ENCODE peak calls at places on chromosomes 12 and 14, in seven cellular contexts. S, B, E, M, I, Y and J are unnamed samples.
A peak's percentile ranks its signal among the peaks of the same experiment; 100 is the strongest.

GRCh38 chr12:84165998-84166571 is 746.5 kb downstream of the SLC6A15 start:
- DNase-seq in S (no peak), B (no peak), E (no peak), M (no peak), I (no peak), Y (no peak), J (no peak)

GRCh38 chr12:8658361-8658760 is 4.3 kb downstream of the MFAP5 start:
- DNase-seq in S (no peak), B (peak; percentile 79), E (no peak), M (no peak), I (no peak), Y (peak; percentile 73), J (peak; percentile 50)

GRCh38 chr12:54941659-54942058 is 42.9 kb downstream of the TESPA1 start:
- DNase-seq in S (no peak), B (no peak), E (no peak), M (no peak), I (no peak), Y (no peak), J (no peak)

GRCh38 chr12:98838282-98838681 is 193.2 kb downstream of the APAF1 start:
- DNase-seq in S (no peak), B (peak; percentile 35), E (no peak), M (no peak), I (no peak), Y (peak; percentile 7), J (peak; percentile 2)

GRCh38 chr12:130796985-130797686 is 41.9 kb downstream of the STX2 start:
- DNase-seq in S (no peak), B (no peak), E (no peak), M (no peak), I (no peak), Y (peak; percentile 23), J (no peak)

GRCh38 chr12:86193931-86194330 is 62.3 kb downstream of the MGAT4C start:
- DNase-seq in S (no peak), B (no peak), E (no peak), M (no peak), I (peak; percentile 38), Y (no peak), J (peak; percentile 66)

GRCh38 chr14:72826039-72826438 is 67.9 kb downstream of the DPF3 start:
- DNase-seq in S (no peak), B (peak; percentile 11), E (no peak), M (no peak), I (no peak), Y (no peak), J (no peak)

GRCh38 chr12:10722502-10722904 is 620 bp downstream of the YBX3 start:
- DNase-seq in S (peak; percentile 31), B (no peak), E (no peak), M (peak; percentile 67), I (peak; percentile 70), Y (peak; percentile 35), J (peak; percentile 65)

GRCh38 chr12:49545815-49546214 is 7.0 kb downstream of the KCNH3 start:
- DNase-seq in S (no peak), B (no peak), E (no peak), M (no peak), I (no peak), Y (no peak), J (no peak)

GRCh38 chr12:5586201-5586600 is 154.3 kb downstream of the NTF3 start:
- DNase-seq in S (no peak), B (peak; percentile 67), E (no peak), M (no peak), I (peak; percentile 59), Y (peak; percentile 66), J (peak; percentile 71)

GRCh38 chr12:108270035-108270840 is 68.9 kb downstream of the CMKLR1 start:
- DNase-seq in S (no peak), B (no peak), E (no peak), M (no peak), I (no peak), Y (no peak), J (no peak)

GRCh38 chr14:69716483-69717187 is 50.3 kb upstream of the SRSF5 start:
- DNase-seq in S (no peak), B (peak; percentile 21), E (no peak), M (no peak), I (peak; percentile 91), Y (no peak), J (peak; percentile 92)

GRCh38 chr14:50001999-50002925 is 109.4 kb downstream of the ARF6 start:
- DNase-seq in S (no peak), B (no peak), E (no peak), M (no peak), I (no peak), Y (no peak), J (no peak)

GRCh38 chr12:26870491-26871419 is 37.8 kb upstream of the ITPR2 start:
- DNase-seq in S (no peak), B (no peak), E (no peak), M (no peak), I (peak; percentile 29), Y (peak; percentile 56), J (peak; percentile 57)

DNA sequence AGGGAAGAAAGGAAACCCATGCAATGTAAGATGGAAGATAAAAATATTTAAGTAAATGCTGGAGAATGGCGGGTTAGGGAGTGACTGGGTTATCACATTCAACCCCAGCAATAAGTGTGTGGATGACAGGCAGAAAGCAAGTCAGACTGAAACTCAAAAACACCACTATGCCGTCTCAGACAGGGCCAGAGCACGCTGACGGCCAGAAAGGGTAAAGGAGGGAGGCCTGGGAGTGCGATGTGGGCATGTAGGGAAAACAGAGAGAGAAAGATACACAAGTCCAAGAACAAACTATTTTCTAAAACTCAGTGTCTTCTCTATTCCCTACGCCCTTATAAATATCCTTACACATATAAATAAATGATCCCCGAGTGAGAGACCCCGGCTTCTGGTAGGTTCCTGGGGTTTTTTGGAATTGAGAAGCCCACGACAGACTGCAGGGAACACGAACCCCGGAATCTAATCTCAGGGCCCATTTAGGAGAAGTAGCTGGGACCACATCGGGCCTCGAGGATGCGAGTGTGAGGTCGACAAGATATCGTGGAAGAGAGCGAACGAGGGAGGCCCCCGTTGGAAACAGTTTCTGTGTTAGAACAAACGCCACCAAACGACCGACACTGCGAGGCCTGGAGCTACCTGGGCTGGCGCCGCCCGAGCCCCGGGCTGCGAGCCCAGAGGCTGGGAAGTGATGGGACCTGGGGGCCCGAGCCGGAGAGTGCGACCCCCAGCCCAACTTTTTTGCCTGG is 744 bp upstream of the OTX2 start:
- DNase-seq in S (no peak), B (peak; percentile 65), E (peak; percentile 61), M (peak; percentile 63), I (no peak), Y (no peak), J (no peak)
- H3K23ac ChIP-seq in S (no peak overlapping the region), B (no peak overlapping the region), E (no peak overlapping the region), M (no peak overlapping the region), I (no peak overlapping the region), Y (no peak overlapping the region), J (no peak overlapping the region)

GRCh38 chr12:94208433-94208921 is 60.1 kb downstream of the PLXNC1 start:
- DNase-seq in S (no peak), B (no peak), E (no peak), M (no peak), I (no peak), Y (no peak), J (no peak)

GRCh38 chr12:94206886-94207285 is 58.5 kb downstream of the PLXNC1 start:
- DNase-seq in S (no peak), B (no peak), E (no peak), M (no peak), I (no peak), Y (no peak), J (no peak)

GRCh38 chr12:94205738-94206310 is 57.4 kb downstream of the PLXNC1 start:
- DNase-seq in S (no peak), B (no peak), E (no peak), M (no peak), I (no peak), Y (no peak), J (no peak)

GRCh38 chr12:94209240-94209639 is 60.9 kb downstream of the PLXNC1 start:
- DNase-seq in S (no peak), B (no peak), E (no peak), M (no peak), I (no peak), Y (no peak), J (no peak)

GRCh38 chr12:94207467-94208432 is 59.4 kb downstream of the PLXNC1 start:
- DNase-seq in S (no peak), B (no peak), E (no peak), M (no peak), I (no peak), Y (no peak), J (no peak)
- H3K9ac ChIP-seq in S (no peak overlapping the region), B (no peak overlapping the region), E (no peak overlapping the region), M (no peak overlapping the region), I (peak overlapping the region; percentile 74), Y (no peak overlapping the region), J (no peak overlapping the region)

GRCh38 chr12:1836241-1836803 is 16.0 kb downstream of the LRTM2 start:
- DNase-seq in S (no peak), B (no peak), E (no peak), M (no peak), I (no peak), Y (no peak), J (no peak)
- H3K23ac ChIP-seq in S (peak overlapping the region; percentile 95), B (no peak overlapping the region), E (no peak overlapping the region), M (no peak overlapping the region), I (no peak overlapping the region), Y (no peak overlapping the region), J (no peak overlapping the region)

DNA sequence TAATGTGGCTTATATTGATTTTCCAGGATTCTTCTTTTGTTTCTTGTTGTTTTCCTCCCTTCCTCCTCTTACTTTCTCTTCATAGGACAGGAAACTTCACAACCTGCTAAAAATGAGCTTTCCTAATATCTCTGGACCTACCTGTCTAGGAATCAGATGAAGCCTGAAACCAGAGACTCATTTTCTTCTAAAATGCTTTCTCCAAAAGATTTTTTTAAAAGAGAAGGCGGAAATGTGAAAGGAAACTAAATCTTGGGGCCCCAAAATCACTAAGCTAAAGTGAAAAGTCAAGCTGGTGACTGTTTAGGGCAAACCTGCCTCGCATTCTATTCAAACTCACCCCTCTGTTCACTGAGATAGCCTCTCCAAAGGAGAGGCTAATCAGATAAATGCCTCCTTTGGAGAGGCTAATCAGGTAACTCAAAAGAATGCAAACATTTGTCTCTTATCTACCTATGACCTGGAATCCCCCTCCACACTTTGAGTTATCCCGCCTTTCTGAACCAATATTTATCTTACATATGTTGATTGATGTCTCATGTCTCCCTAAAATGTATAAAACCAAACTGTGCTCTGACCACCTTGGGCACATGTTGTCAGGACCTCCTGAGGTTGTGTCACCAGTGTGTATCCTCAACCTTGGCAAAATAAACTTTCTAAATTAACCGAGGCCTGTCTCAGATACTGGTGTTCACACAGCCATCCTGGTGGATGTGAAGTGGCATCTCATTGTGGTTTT is 72.7 kb upstream of the HECTD1 start:
- DNase-seq in S (no peak), B (peak; percentile 29), E (no peak), M (no peak), I (no peak), Y (no peak), J (no peak)
- H3K9ac ChIP-seq in S (no peak overlapping the region), B (no peak overlapping the region), E (no peak overlapping the region), M (no peak overlapping the region), I (no peak overlapping the region), Y (no peak overlapping the region), J (no peak overlapping the region)

GRCh38 chr12:103208006-103208405 is 250.5 kb downstream of the ASCL1 start:
- DNase-seq in S (peak; percentile 78), B (no peak), E (no peak), M (no peak), I (no peak), Y (no peak), J (no peak)

GRCh38 chr12:103205906-103206305 is 248.4 kb downstream of the ASCL1 start:
- DNase-seq in S (no peak), B (no peak), E (no peak), M (no peak), I (no peak), Y (no peak), J (no peak)
- H3K23ac ChIP-seq in S (no peak overlapping the region), B (no peak overlapping the region), E (no peak overlapping the region), M (no peak overlapping the region), I (no peak overlapping the region), Y (no peak overlapping the region), J (no peak overlapping the region)

GRCh38 chr12:89950421-89950820 is 241.8 kb upstream of the ATP2B1 start:
- DNase-seq in S (no peak), B (no peak), E (no peak), M (no peak), I (no peak), Y (no peak), J (no peak)
- H3K9ac ChIP-seq in S (no peak overlapping the region), B (no peak overlapping the region), E (no peak overlapping the region), M (no peak overlapping the region), I (peak overlapping the region; percentile 91), Y (no peak overlapping the region), J (no peak overlapping the region)